ENCODE peak calls at places on chromosomes 1 and 21, in nine cellular contexts. O is BE2C; W is stimulated activated CD8-positive, alpha-beta memory T cell treated with anti-CD3 and anti-CD28 coated beads, Interleukin-2, amount 100 ng/mL, for 1 hour; J is epithelial cell of proximal tubule; G is ACHN; M is HEK293T; R is NCI-H2081; A is WTC11; H is GM12891. Z is an unnamed sample.

GRCh38 chr1:92736395-92736794 is 48.5 kb downstream of the EVI5 start:
- DNase-seq in A (no peak), M (peak; percentile 41), H (no peak), R (no peak), J (no peak), W (no peak), O (no peak), G (peak; percentile 39), Z (peak; percentile 43)

GRCh38 chr21:28805885-28806284 is 186.8 kb downstream of the LTN1 start:
- DNase-seq in M (no peak), J (no peak), G (no peak), W (no peak), A (no peak), O (no peak), R (no peak), H (no peak), Z (no peak)

GRCh38 chr1:12692967-12693782 is 22.7 kb upstream of the AADACL3 start:
- DNase-seq in O (no peak), M (no peak), J (no peak), W (no peak), H (no peak), G (no peak), A (no peak), R (no peak), Z (no peak)

GRCh38 chr21:20639026-20639425 is 359.2 kb upstream of the NCAM2 start:
- DNase-seq in J (no peak), A (no peak), R (no peak), H (no peak), M (no peak), O (no peak), G (no peak), W (no peak), Z (no peak)

GRCh38 chr1:180157108-180157507 is 2.4 kb downstream of the QSOX1 start:
- DNase-seq in G (no peak), A (no peak), O (no peak), H (no peak), M (no peak), W (no peak), J (no peak), R (no peak), Z (no peak)

GRCh38 chr1:110243581-110243980 is 33.5 kb downstream of the KCNC4 start:
- DNase-seq in O (no peak), A (peak; percentile 31), R (no peak), W (no peak), G (no peak), J (no peak), M (no peak), H (no peak), Z (peak; percentile 58)

GRCh38 chr1:150187560-150187931 is 37.8 kb downstream of the PLEKHO1 start:
- DNase-seq in W (no peak), G (no peak), M (no peak), R (no peak), O (no peak), A (no peak), H (no peak), J (no peak), Z (no peak)

GRCh38 chr21:43667191-43667904 is 8.0 kb downstream of the RRP1B start:
- DNase-seq in M (no peak), G (no peak), H (no peak), R (no peak), A (no peak), O (no peak), J (no peak), W (no peak), Z (no peak)

GRCh38 chr1:90879281-90879680 is 142.6 kb downstream of the ZNF644 start:
- DNase-seq in O (no peak), M (no peak), W (no peak), H (no peak), G (peak; percentile 30), A (no peak), R (no peak), J (no peak), Z (peak; percentile 24)

GRCh38 chr1:88634538-88634937 is 49.5 kb upstream of the PKN2 start:
- DNase-seq in A (no peak), M (no peak), O (no peak), W (no peak), H (no peak), J (no peak), G (no peak), R (no peak), Z (no peak)

GRCh38 chr21:20486303-20486702 is 511.9 kb upstream of the NCAM2 start:
- DNase-seq in H (no peak), M (no peak), A (no peak), J (no peak), W (no peak), R (no peak), G (no peak), O (no peak), Z (no peak)

GRCh38 chr1:188499690-188500089 is 1670.9 kb downstream of the PLA2G4A start:
- DNase-seq in R (no peak), A (no peak), H (no peak), J (no peak), G (no peak), W (no peak), O (no peak), M (no peak), Z (no peak)

GRCh38 chr1:228865613-228866320 is 130.5 kb downstream of the RHOU start:
- DNase-seq in J (no peak), R (no peak), H (no peak), G (no peak), A (no peak), O (peak; percentile 77), M (no peak), W (no peak), Z (no peak)

GRCh38 chr1:65527672-65528071 is 107.2 kb downstream of the LEPR start:
- DNase-seq in R (no peak), W (no peak), O (no peak), A (no peak), J (no peak), H (no peak), G (no peak), M (peak; percentile 22), Z (no peak)

GRCh38 chr1:76764638-76765572 is 102.4 kb upstream of the ST6GALNAC5 start:
- DNase-seq in M (peak; percentile 43), H (no peak), W (no peak), R (no peak), A (no peak), O (peak; percentile 45), G (no peak), J (no peak), Z (peak; percentile 97)

GRCh38 chr1:243268284-243268653 is 12.4 kb downstream of the SDCCAG8 start:
- DNase-seq in A (no peak), O (no peak), M (no peak), W (no peak), R (no peak), J (no peak), H (no peak), G (peak; percentile 67), Z (no peak)

GRCh38 chr1:235671992-235672391 is 22.4 kb upstream of the GNG4 start:
- DNase-seq in J (no peak), R (no peak), W (no peak), O (no peak), G (no peak), A (no peak), M (no peak), H (no peak), Z (no peak)

GRCh38 chr1:196546272-196547245 is 61.7 kb downstream of the KCNT2 start:
- DNase-seq in J (no peak), R (no peak), A (no peak), M (no peak), W (no peak), H (no peak), G (no peak), O (no peak), Z (peak; percentile 98)

GRCh38 chr21:39738566-39738965 is 6.4 kb upstream of the IGSF5 start:
- DNase-seq in R (no peak), O (no peak), M (no peak), G (no peak), A (no peak), J (no peak), W (no peak), H (no peak), Z (no peak)

GRCh38 chr21:42248783-42249597 is 30.1 kb downstream of the ABCG1 start:
- DNase-seq in G (no peak), R (no peak), W (no peak), O (no peak), A (no peak), M (no peak), J (no peak), H (peak; percentile 60), Z (no peak)

GRCh38 chr1:211118407-211119102 is 15.4 kb downstream of the KCNH1 start:
- DNase-seq in H (no peak), R (no peak), G (no peak), W (no peak), J (no peak), A (no peak), M (no peak), O (no peak), Z (no peak)

GRCh38 chr21:44753357-44753756 is 42.0 kb upstream of the TSPEAR start:
- DNase-seq in M (no peak), W (no peak), H (no peak), J (no peak), O (no peak), G (no peak), A (peak; percentile 8), R (no peak), Z (no peak)

GRCh38 chr1:41862411-41863221 is 56.1 kb downstream of the HIVEP3 start:
- DNase-seq in W (no peak), J (peak; percentile 47), O (no peak), M (no peak), H (no peak), R (no peak), G (peak; percentile 43), A (no peak), Z (peak; percentile 45)

GRCh38 chr1:18603212-18603852 is 27.3 kb upstream of the PAX7 start:
- DNase-seq in H (no peak), A (no peak), W (no peak), M (no peak), G (no peak), O (no peak), J (no peak), R (no peak), Z (peak; percentile 73)

GRCh38 chr1:55725378-55725777 is 510.2 kb upstream of the USP24 start:
- DNase-seq in O (no peak), R (no peak), G (no peak), H (no peak), W (no peak), J (no peak), A (no peak), M (no peak), Z (no peak)

GRCh38 chr1:54579337-54579781 is 31.3 kb downstream of the ACOT11 start:
- DNase-seq in G (no peak), J (no peak), A (no peak), R (no peak), H (no peak), O (no peak), W (no peak), M (no peak), Z (no peak)

GRCh38 chr1:29416825-29417557 is 180.7 kb downstream of the PTPRU start:
- DNase-seq in H (no peak), G (no peak), A (no peak), O (peak; percentile 30), M (no peak), J (no peak), R (no peak), W (no peak), Z (no peak)

GRCh38 chr21:35139382-35139715 is 90.2 kb upstream of the RUNX1 start:
- DNase-seq in G (no peak), A (no peak), O (no peak), H (no peak), M (no peak), R (no peak), W (no peak), J (no peak), Z (no peak)

GRCh38 chr1:92909321-92909720 is 51.9 kb downstream of the DIPK1A start:
- DNase-seq in R (no peak), J (peak; percentile 13), G (peak; percentile 75), W (no peak), O (no peak), A (no peak), M (no peak), H (no peak), Z (no peak)

GRCh38 chr1:91791691-91792392 is 94.1 kb downstream of the TGFBR3 start:
- DNase-seq in R (no peak), A (no peak), J (no peak), G (no peak), W (no peak), M (no peak), O (no peak), H (no peak), Z (no peak)

GRCh38 chr1:200346744-200347143 is 63.1 kb downstream of the ZNF281 start:
- DNase-seq in O (no peak), A (no peak), H (no peak), J (no peak), G (no peak), R (no peak), M (no peak), W (no peak), Z (no peak)